ENCODE peak calls at places on chromosomes 1 and 21, in six cellular contexts. J is GM23248, W is PC-3, Q is GM23338, V is hepatocyte, H is HCT116. D is an unnamed sample.

GRCh38 chr1:220325306-220325995 is 53.2 kb upstream of the RAB3GAP2 start:
- DNase-seq in J (no peak), W (peak; percentile 23), Q (no peak), V (no peak), H (no peak), D (no peak)

GRCh38 chr1:219917851-219918466 is 10.4 kb downstream of the SLC30A10 start:
- DNase-seq in J (peak; percentile 34), W (peak; percentile 99), Q (no peak), V (peak; percentile 41), H (peak; percentile 87), D (no peak)

GRCh38 chr1:221097479-221098281 is 218.4 kb downstream of the HLX start:
- DNase-seq in J (peak; percentile 94), W (peak; percentile 62), Q (no peak), V (peak; percentile 31), H (no peak), D (no peak)

GRCh38 chr1:46480959-46481646 is 8.5 kb upstream of the DMBX1 start:
- DNase-seq in J (peak; percentile 34), W (peak; percentile 40), Q (no peak), V (no peak), H (no peak), D (no peak)

GRCh38 chr1:87902830-87903614 is 574.3 kb downstream of the LMO4 start:
- DNase-seq in J (peak; percentile 7), W (peak; percentile 9), Q (no peak), V (peak; percentile 78), H (no peak), D (peak; percentile 23)

GRCh38 chr1:218613105-218613504 is 268.0 kb downstream of the TGFB2 start:
- DNase-seq in J (no peak), W (peak; percentile 54), Q (peak; percentile 14), V (no peak), H (no peak), D (no peak)

GRCh38 chr1:112312315-112312714 is 83.7 kb upstream of the CTTNBP2NL start:
- DNase-seq in J (no peak), W (no peak), Q (no peak), V (no peak), H (no peak), D (peak; percentile 15)

GRCh38 chr1:30914587-30914922 is 6.0 kb upstream of the SDC3 start:
- DNase-seq in J (no peak), W (no peak), Q (no peak), V (no peak), H (no peak), D (no peak)

GRCh38 chr1:85330711-85331290 is 54.4 kb upstream of the BCL10 start:
- DNase-seq in J (peak; percentile 96), W (no peak), Q (no peak), V (no peak), H (no peak), D (no peak)

GRCh38 chr1:45328680-45329079 is 2.0 kb downstream of the HPDL start:
- DNase-seq in J (no peak), W (no peak), Q (peak; percentile 33), V (no peak), H (no peak), D (no peak)

GRCh38 chr1:28927442-28928305 is 13.3 kb downstream of the EPB41 start:
- DNase-seq in J (peak; percentile 46), W (no peak), Q (no peak), V (no peak), H (no peak), D (peak; percentile 44)

GRCh38 chr1:209341689-209342420 is 241.7 kb upstream of the CAMK1G start:
- DNase-seq in J (no peak), W (peak; percentile 58), Q (no peak), V (no peak), H (no peak), D (no peak)

GRCh38 chr21:33441489-33442477 is 38.0 kb downstream of the TMEM50B start:
- DNase-seq in J (peak; percentile 81), W (peak; percentile 91), Q (no peak), V (peak; percentile 16), H (no peak), D (no peak)

GRCh38 chr1:1620433-1621139 is 5.3 kb downstream of the MIB2 start:
- DNase-seq in J (no peak), W (no peak), Q (no peak), V (no peak), H (no peak), D (no peak)

GRCh38 chr1:197312163-197312562 is 44.1 kb downstream of the CRB1 start:
- DNase-seq in J (no peak), W (peak; percentile 47), Q (no peak), V (no peak), H (peak; percentile 23), D (no peak)

GRCh38 chr1:225897595-225898514 is 8.9 kb upstream of the LEFTY1 start:
- DNase-seq in J (no peak), W (peak; percentile 31), Q (no peak), V (no peak), H (no peak), D (no peak)

DNA sequence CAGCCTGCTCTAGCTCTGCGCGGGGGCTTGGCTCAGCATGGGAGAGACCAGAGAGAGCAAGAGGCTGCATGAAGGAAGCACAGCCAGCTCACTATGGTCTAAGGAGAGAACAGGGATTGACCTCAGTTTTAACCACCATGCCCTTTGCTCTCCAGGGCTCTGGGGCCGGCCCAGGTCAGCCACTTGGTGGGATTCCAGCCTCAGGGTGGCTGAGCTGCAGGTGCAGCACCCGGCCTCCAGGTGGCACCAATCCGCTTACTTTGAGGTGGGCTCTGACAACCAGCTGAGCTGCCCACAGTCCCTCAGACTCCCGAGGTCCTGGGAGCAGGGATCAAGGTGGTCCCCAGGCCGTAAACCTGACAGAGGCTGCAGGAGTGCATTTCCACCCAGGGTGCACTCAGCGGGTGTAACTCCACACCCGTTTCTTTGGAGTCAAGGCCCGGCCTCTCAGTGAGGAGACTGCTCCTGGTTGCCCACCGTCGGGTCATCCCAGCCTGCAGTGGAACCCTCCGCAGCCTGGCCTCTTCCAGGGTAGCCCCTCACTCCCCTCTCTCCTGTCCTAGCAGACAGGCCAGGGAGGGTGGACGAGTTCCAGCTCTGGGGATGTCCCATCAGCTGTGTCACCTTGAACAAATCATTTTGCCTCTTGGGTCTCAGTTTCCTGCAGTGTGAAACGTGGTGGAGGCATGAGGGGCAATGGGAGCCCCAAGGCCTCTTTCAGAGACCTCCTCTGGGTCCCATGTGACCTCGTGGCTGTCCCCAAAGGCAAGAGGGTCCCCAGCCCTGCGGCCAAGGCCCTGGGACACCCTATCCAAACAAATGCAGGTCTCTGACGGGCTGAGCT is 607 bp upstream of the LGR6 start:
- DNase-seq in J (peak; percentile 67), W (peak; percentile 58), Q (peak; percentile 88), V (peak; percentile 78), H (no peak), D (peak; percentile 84)
- TF ChIP-seq EZH2 in J (peak; percentile 98), W (no peak), Q (no peak), V (no peak), H (no peak), D (no peak)

DNA sequence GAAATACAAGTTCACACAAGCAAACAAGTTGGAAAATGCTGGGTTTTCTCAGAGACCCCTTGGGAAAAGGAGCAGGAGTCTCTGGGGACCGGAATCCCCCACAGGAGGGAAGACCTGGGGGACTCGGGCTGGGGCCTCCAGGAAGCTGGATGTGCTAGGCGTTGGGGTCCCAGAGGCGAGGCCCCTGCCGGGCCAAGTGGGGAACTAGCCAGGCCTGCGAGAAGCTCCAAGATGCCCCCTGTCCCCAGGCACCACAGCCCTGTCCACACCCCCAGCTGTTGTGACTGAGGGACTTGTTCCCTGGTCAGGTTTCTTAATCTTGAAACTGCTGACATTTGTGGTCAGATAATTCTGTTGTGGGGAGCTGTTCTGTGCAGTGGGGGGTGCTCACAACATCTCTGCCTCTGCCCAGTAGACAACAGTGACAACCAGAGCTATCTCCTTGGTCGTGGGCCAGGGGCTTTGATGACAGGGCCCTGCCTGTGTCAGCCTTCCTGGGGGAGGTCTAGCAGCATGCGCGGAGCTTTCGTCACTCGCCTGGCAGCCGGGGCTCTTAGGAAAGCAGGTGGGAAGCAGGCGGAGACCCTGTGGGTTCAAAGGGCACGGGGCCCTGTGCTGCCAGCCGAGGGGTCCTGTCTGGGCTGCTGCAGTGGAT is 126.4 kb upstream of the ARHGEF16 start:
- DNase-seq in J (no peak), W (no peak), Q (no peak), V (no peak), H (no peak), D (no peak)
- H3K4me2 ChIP-seq in J (no peak overlapping the region), W (no peak overlapping the region), Q (no peak overlapping the region), V (no peak overlapping the region), H (no peak overlapping the region), D (no peak overlapping the region)

GRCh38 chr1:7281821-7282220 is 489.3 kb upstream of the VAMP3 start:
- DNase-seq in J (peak; percentile 93), W (no peak), Q (no peak), V (no peak), H (no peak), D (no peak)

GRCh38 chr1:7288992-7289391 is 482.1 kb upstream of the VAMP3 start:
- DNase-seq in J (no peak), W (no peak), Q (no peak), V (no peak), H (no peak), D (no peak)

GRCh38 chr1:7285856-7286454 is 485.1 kb upstream of the VAMP3 start:
- DNase-seq in J (no peak), W (no peak), Q (no peak), V (no peak), H (no peak), D (no peak)

GRCh38 chr1:7287013-7287412 is 484.1 kb upstream of the VAMP3 start:
- DNase-seq in J (no peak), W (no peak), Q (no peak), V (no peak), H (no peak), D (no peak)

GRCh38 chr1:7284839-7285435 is 486.2 kb upstream of the VAMP3 start:
- DNase-seq in J (no peak), W (no peak), Q (no peak), V (no peak), H (no peak), D (no peak)
- TF ChIP-seq EZH2phosphoT487 in J (no peak), W (no peak), Q (no peak), V (no peak), H (no peak), D (no peak)

DNA sequence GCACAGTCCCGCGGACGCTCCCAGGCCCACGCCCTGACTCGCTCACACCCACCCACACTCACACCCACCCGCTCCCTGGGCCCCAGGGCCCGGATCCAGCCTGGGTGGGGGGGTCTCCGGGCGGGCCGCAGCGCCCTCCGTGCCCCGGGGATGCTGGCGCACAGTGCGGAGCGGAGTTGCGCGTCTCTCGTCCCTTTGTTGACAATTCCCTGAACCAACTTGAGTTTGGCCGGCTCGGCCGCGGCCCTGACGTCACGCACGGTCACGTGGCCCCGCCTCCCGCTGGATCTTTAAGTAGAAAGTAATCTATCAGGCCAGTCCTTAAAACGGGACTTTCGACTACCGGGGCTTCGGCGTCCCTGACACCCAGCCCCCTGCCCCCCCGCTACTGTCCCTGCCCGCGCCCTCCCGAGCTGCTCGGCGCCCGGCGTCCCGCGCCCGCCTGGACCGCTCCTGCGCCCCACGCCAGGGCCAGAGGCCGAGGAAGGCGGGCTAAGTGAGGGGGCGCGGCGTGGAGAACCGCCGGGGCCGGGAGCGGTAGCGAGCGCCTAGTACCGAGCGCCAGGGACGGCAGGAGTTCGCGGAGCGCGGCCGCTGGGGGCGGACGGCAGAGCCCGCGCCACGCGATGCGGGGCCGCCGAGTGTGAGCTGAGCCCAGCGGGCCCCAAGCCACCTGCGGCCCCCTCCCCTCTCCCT is at the start of gene FOXD3:
- DNase-seq in J (peak; percentile 71), W (peak; percentile 65), Q (peak; percentile 95), V (peak; percentile 74), H (peak; percentile 27), D (peak; percentile 85)
- TF ChIP-seq EZH2 in J (no peak), W (no peak), Q (no peak), V (peak; percentile 89), H (no peak), D (peak; percentile 14)